ENCODE peak calls at places on chromosome 10, in four cellular contexts. One of them, this sample, is unnamed.

GRCh38 chr10:74883428-74883827 is 57.0 kb downstream of the KAT6B start:
- DNase-seq in fibroblast of pulmonary artery: no peak
- DNase-seq in testis: no peak
- DNase-seq in cardiac fibroblast: no peak
- DNase-seq in this sample: no peak

GRCh38 chr10:127935115-127935561 is 28.2 kb downstream of the PTPRE start:
- DNase-seq in fibroblast of pulmonary artery: no peak
- DNase-seq in testis: no peak
- DNase-seq in cardiac fibroblast: no peak
- DNase-seq in this sample: no peak

GRCh38 chr10:3399756-3400155 is 227.2 kb upstream of the PITRM1 start:
- DNase-seq in fibroblast of pulmonary artery: no peak
- DNase-seq in testis: no peak
- DNase-seq in cardiac fibroblast: no peak
- DNase-seq in this sample: no peak

GRCh38 chr10:20817116-20817515 is 80.0 kb downstream of the NEBL start:
- DNase-seq in fibroblast of pulmonary artery: no peak
- DNase-seq in testis: no peak
- DNase-seq in cardiac fibroblast: no peak
- DNase-seq in this sample: peak; percentile 47

GRCh38 chr10:11724938-11725776 is 17.0 kb upstream of the ECHDC3 start:
- DNase-seq in fibroblast of pulmonary artery: peak; percentile 87
- DNase-seq in testis: no peak
- DNase-seq in cardiac fibroblast: peak; percentile 85
- DNase-seq in this sample: peak; percentile 76

GRCh38 chr10:117684673-117685211 is 142.2 kb downstream of the EMX2 start:
- DNase-seq in fibroblast of pulmonary artery: no peak
- DNase-seq in testis: peak; percentile 53
- DNase-seq in cardiac fibroblast: no peak
- DNase-seq in this sample: peak; percentile 25

GRCh38 chr10:119049777-119050176 is 20.3 kb downstream of the NANOS1 start:
- DNase-seq in fibroblast of pulmonary artery: no peak
- DNase-seq in testis: no peak
- DNase-seq in cardiac fibroblast: no peak
- DNase-seq in this sample: no peak

GRCh38 chr10:9211228-9211627 is 1156.7 kb downstream of the GATA3 start:
- DNase-seq in fibroblast of pulmonary artery: peak; percentile 16
- DNase-seq in testis: no peak
- DNase-seq in cardiac fibroblast: peak; percentile 13
- DNase-seq in this sample: no peak

GRCh38 chr10:71314028-71314693 is 4.9 kb upstream of the SLC29A3 start:
- DNase-seq in fibroblast of pulmonary artery: peak; percentile 46
- DNase-seq in testis: peak; percentile 75
- DNase-seq in cardiac fibroblast: peak; percentile 66
- DNase-seq in this sample: peak; percentile 38

GRCh38 chr10:55966131-55966530 is 394.9 kb downstream of the ZWINT start:
- DNase-seq in fibroblast of pulmonary artery: no peak
- DNase-seq in testis: no peak
- DNase-seq in cardiac fibroblast: no peak
- DNase-seq in this sample: peak; percentile 12

GRCh38 chr10:46232666-46233065 is 54.1 kb upstream of the ANTXRL start:
- DNase-seq in fibroblast of pulmonary artery: no peak
- DNase-seq in testis: no peak
- DNase-seq in cardiac fibroblast: no peak
- DNase-seq in this sample: no peak

DNA sequence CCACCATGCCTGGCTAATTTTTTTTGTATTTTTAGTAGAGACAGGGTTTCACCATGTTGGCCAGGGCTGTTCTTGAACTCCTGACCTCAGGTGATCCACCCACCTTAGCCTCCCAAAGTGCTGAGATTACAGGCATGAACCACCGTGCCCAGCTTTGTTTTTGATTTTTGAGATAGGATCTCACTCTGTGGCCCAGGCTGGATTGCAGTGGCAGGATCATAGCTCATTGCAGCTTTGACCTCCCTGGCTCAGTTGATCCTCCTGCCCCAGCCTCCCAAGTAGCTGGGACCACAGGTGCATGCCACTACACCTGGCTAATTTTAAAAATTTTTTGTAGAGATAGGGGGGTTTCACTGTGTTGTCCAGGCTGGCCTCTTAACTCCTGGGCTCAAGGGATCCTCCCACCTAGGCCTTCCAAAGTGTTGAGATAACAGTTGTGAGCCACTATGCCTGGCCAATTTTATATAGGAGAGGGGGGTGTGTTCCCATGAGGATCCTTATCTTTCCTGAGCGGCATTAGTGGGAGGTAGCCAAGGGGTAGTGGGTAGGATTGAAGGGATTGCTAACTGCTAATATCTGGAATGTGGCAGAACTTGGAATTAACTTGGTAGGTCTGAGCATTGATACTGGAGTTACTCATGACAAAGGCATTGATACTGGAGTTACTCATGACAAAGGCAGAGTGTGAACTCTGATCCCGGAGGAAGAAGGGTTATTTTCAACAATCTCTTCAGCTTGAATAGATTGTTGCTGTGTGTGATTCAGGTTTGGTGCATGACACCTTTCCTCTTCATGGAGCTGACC is 1.0 kb upstream of the NOLC1 start:
- DNase-seq in fibroblast of pulmonary artery: peak; percentile 60
- DNase-seq in testis: no peak
- DNase-seq in cardiac fibroblast: peak; percentile 77
- DNase-seq in this sample: peak; percentile 79
- H3K4me3 ChIP-seq in fibroblast of pulmonary artery: peak overlapping the region; percentile 99
- H3K4me3 ChIP-seq in testis: no peak overlapping the region
- H3K4me3 ChIP-seq in cardiac fibroblast: peak overlapping the region; percentile 48
- H3K4me3 ChIP-seq in this sample: peak overlapping the region; percentile 98

DNA sequence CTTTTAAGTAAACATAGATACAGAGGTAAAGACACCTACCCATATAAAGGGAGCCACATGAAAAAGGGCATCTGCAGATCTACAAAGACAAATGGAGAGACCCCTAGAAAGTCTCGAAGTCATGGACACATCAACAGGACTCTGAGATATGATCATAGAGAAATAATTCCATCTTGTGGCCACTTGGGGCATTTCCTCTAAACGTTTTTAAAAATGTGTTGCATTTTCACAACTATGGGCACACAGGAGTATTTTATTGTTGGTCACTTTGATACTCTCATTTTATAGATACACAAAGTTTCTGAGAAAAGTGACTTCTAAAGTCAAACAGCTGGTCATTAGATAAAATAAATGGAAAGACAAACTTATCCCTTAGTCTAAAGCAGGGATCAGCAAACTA is 87.1 kb downstream of the CRTAC1 start:
- DNase-seq in fibroblast of pulmonary artery: no peak
- DNase-seq in testis: no peak
- DNase-seq in cardiac fibroblast: no peak
- DNase-seq in this sample: no peak
- TF ChIP-seq CTCF in fibroblast of pulmonary artery: no peak
- TF ChIP-seq CTCF in testis: no peak
- TF ChIP-seq CTCF in cardiac fibroblast: no peak
- TF ChIP-seq CTCF in this sample: no peak

GRCh38 chr10:102870221-102870620 is 951 bp downstream of the AS3MT start:
- DNase-seq in fibroblast of pulmonary artery: no peak
- DNase-seq in testis: no peak
- DNase-seq in cardiac fibroblast: no peak
- DNase-seq in this sample: no peak
- H3K4me3 ChIP-seq in fibroblast of pulmonary artery: no peak overlapping the region
- H3K4me3 ChIP-seq in testis: no peak overlapping the region
- H3K4me3 ChIP-seq in cardiac fibroblast: no peak overlapping the region
- H3K4me3 ChIP-seq in this sample: no peak overlapping the region

GRCh38 chr10:17200885-17201164 is 647 bp downstream of the TRDMT1 start:
- DNase-seq in fibroblast of pulmonary artery: peak; percentile 63
- DNase-seq in testis: peak; percentile 82
- DNase-seq in cardiac fibroblast: peak; percentile 71
- DNase-seq in this sample: peak; percentile 38
- TF ChIP-seq CTCF in fibroblast of pulmonary artery: no peak
- TF ChIP-seq CTCF in testis: no peak
- TF ChIP-seq CTCF in cardiac fibroblast: no peak
- TF ChIP-seq CTCF in this sample: no peak

GRCh38 chr10:121027390-121027789 is 176.2 kb downstream of the WDR11 start:
- DNase-seq in fibroblast of pulmonary artery: no peak
- DNase-seq in testis: no peak
- DNase-seq in cardiac fibroblast: no peak
- DNase-seq in this sample: no peak
- H3K4me3 ChIP-seq in fibroblast of pulmonary artery: no peak overlapping the region
- H3K4me3 ChIP-seq in testis: no peak overlapping the region
- H3K4me3 ChIP-seq in cardiac fibroblast: no peak overlapping the region
- H3K4me3 ChIP-seq in this sample: no peak overlapping the region

GRCh38 chr10:123559066-123559822 is 106.9 kb upstream of the GPR26 start:
- DNase-seq in fibroblast of pulmonary artery: peak; percentile 66
- DNase-seq in testis: peak; percentile 85
- DNase-seq in cardiac fibroblast: peak; percentile 66
- DNase-seq in this sample: peak; percentile 62
- TF ChIP-seq CTCF in fibroblast of pulmonary artery: peak; percentile 98
- TF ChIP-seq CTCF in testis: peak; percentile 93
- TF ChIP-seq CTCF in cardiac fibroblast: peak; percentile 93
- TF ChIP-seq CTCF in this sample: peak; percentile 97

GRCh38 chr10:69088471-69088769 is 517 bp downstream of the SRGN start:
- DNase-seq in fibroblast of pulmonary artery: peak; percentile 47
- DNase-seq in testis: no peak
- DNase-seq in cardiac fibroblast: peak; percentile 51
- DNase-seq in this sample: no peak

GRCh38 chr10:69086131-69086530 is 1.8 kb upstream of the SRGN start:
- DNase-seq in fibroblast of pulmonary artery: peak; percentile 71
- DNase-seq in testis: no peak
- DNase-seq in cardiac fibroblast: peak; percentile 62
- DNase-seq in this sample: no peak

GRCh38 chr10:69089638-69090599 is 2.0 kb downstream of the SRGN start:
- DNase-seq in fibroblast of pulmonary artery: peak; percentile 70
- DNase-seq in testis: no peak
- DNase-seq in cardiac fibroblast: peak; percentile 49
- DNase-seq in this sample: no peak

GRCh38 chr10:69088801-69089501 is 1.0 kb downstream of the SRGN start:
- DNase-seq in fibroblast of pulmonary artery: peak; percentile 86
- DNase-seq in testis: no peak
- DNase-seq in cardiac fibroblast: peak; percentile 89
- DNase-seq in this sample: no peak

DNA sequence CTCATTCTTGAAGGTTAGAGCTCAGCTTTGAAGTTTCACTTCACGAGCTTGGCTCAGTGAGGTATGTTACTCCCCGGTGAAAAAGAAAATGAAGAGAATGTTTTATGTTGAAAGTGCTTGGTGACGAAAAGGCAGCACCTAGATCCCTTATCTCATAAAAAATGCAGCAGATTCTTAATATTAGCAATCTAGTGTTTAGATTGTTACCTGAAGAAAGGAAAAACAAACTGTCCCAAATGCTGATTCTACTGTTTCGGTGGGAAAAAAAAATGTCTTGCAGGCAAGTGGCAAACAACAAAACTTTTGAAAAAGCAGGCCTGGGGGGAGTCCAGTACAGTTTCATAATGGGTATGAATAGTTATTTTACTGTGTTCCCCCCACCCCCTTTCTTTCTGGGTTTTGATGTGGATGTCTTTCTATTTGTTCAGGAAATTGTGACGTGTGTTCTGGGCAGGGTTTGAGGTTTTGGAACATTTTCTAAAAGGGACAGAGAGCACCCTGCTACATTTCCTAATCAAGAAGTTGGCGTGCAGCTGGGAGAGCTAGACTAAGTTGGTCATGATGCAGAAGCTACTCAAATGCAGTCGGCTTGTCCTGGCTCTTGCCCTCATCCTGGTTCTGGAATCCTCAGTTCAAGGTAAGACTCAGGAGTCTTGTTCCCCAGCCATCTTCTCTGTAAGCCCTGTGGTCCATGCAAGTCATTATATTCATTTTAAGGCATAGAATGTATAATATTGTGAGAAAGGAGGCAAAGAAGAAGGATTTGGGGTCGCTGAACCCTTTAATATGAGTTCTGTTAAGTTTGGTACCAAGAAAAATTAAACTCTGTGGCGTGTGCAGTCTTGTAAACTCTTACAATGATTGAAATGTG is at the start of gene SRGN:
- DNase-seq in fibroblast of pulmonary artery: peak; percentile 99
- DNase-seq in testis: peak; percentile 84
- DNase-seq in cardiac fibroblast: peak; percentile 98
- DNase-seq in this sample: peak; percentile 41
- H3K4me3 ChIP-seq in fibroblast of pulmonary artery: peak within 1 kb of the TSS; percentile 87
- H3K4me3 ChIP-seq in testis: peak within 1 kb of the TSS; percentile 44
- H3K4me3 ChIP-seq in cardiac fibroblast: peak within 1 kb of the TSS; percentile 62
- H3K4me3 ChIP-seq in this sample: peak within 1 kb of the TSS; percentile 10

GRCh38 chr10:22301193-22301592 is 15.0 kb upstream of the COMMD3 start:
- DNase-seq in fibroblast of pulmonary artery: no peak
- DNase-seq in testis: no peak
- DNase-seq in cardiac fibroblast: no peak
- DNase-seq in this sample: no peak
- TF ChIP-seq CTCF in fibroblast of pulmonary artery: peak; percentile 3
- TF ChIP-seq CTCF in testis: no peak
- TF ChIP-seq CTCF in cardiac fibroblast: no peak
- TF ChIP-seq CTCF in this sample: no peak

This sample was measured in epithelial cell of esophagus.